ENCODE peak calls at places on chromosomes 4 and X, in seven cellular contexts. Z, A, W, T, L, R and C are unnamed samples.
A peak's percentile ranks its signal among the peaks of the same experiment; 100 is the strongest.

GRCh38 chrX:46791927-46792825 is 33.3 kb upstream of the SLC9A7 start:
- DNase-seq in A (peak; percentile 86), T (no peak), Z (peak; percentile 92), L (peak; percentile 52), R (no peak), W (no peak), C (peak; percentile 73)

GRCh38 chr4:38075370-38076152 is 115.4 kb downstream of the PTTG2 start:
- DNase-seq in R (peak; percentile 56), A (peak; percentile 71), W (no peak), L (no peak), Z (peak; percentile 43), T (no peak), C (no peak)

GRCh38 chr4:90148574-90149170 is 21.5 kb downstream of the CCSER1 start:
- DNase-seq in W (no peak), Z (no peak), R (no peak), A (no peak), T (no peak), L (no peak), C (no peak)

GRCh38 chr4:165312506-165312905 is 15.0 kb upstream of the MSMO1 start:
- DNase-seq in W (no peak), A (peak; percentile 48), T (no peak), Z (peak; percentile 81), R (no peak), L (no peak), C (no peak)

GRCh38 chrX:1894656-1895055 is 279.8 kb downstream of the ASMT start:
- DNase-seq in A (no peak), L (no peak), W (no peak), R (no peak), T (no peak), Z (no peak), C (no peak)

GRCh38 chr4:105352826-105353225 is 121.0 kb downstream of the PPA2 start:
- DNase-seq in Z (peak; percentile 56), L (no peak), T (no peak), W (no peak), R (no peak), A (peak; percentile 38), C (peak; percentile 11)

GRCh38 chr4:107902715-107903114 is 28.6 kb upstream of the CYP2U1 start:
- DNase-seq in L (no peak), R (no peak), W (no peak), T (no peak), Z (no peak), A (no peak), C (no peak)

GRCh38 chr4:166594326-166594946 is 639.9 kb downstream of the SPOCK3 start:
- DNase-seq in W (peak; percentile 23), R (peak; percentile 4), A (peak; percentile 43), Z (no peak), L (peak; percentile 69), T (peak; percentile 47), C (peak; percentile 70)

GRCh38 chr4:174177536-174177935 is 105.9 kb downstream of the FBXO8 start:
- DNase-seq in W (no peak), R (no peak), A (peak; percentile 55), T (no peak), L (no peak), Z (no peak), C (no peak)

GRCh38 chrX:129512409-129512808 is 10.9 kb downstream of the SMARCA1 start:
- DNase-seq in T (no peak), W (no peak), R (no peak), Z (no peak), L (no peak), A (no peak), C (no peak)

GRCh38 chr4:101806914-101807313 is 16.4 kb downstream of the BANK1 start:
- DNase-seq in Z (no peak), W (no peak), L (no peak), A (peak; percentile 12), T (no peak), R (no peak), C (no peak)

GRCh38 chr4:167715176-167715575 is 377.2 kb upstream of the ANXA10 start:
- DNase-seq in L (no peak), A (no peak), R (no peak), W (no peak), Z (no peak), T (no peak), C (no peak)

GRCh38 chr4:46946914-46947313 is 37.9 kb upstream of the COX7B2 start:
- DNase-seq in R (peak; percentile 85), L (no peak), T (no peak), W (no peak), A (peak; percentile 86), Z (peak; percentile 29), C (peak; percentile 27)

GRCh38 chr4:98522603-98523395 is 135.6 kb downstream of the TSPAN5 start:
- DNase-seq in R (no peak), Z (peak; percentile 92), W (no peak), T (peak; percentile 42), A (peak; percentile 92), L (no peak), C (no peak)

GRCh38 chr4:15104825-15105224 is 102.5 kb downstream of the CPEB2 start:
- DNase-seq in A (peak; percentile 4), W (no peak), Z (peak; percentile 67), L (no peak), T (no peak), R (no peak), C (no peak)

GRCh38 chr4:145352438-145353145 is 129.1 kb upstream of the SMAD1 start:
- DNase-seq in W (no peak), R (no peak), L (no peak), T (no peak), A (no peak), Z (no peak), C (no peak)

GRCh38 chrX:53039239-53039638 is 9.3 kb upstream of the GPR173 start:
- DNase-seq in T (no peak), W (no peak), L (no peak), A (no peak), Z (no peak), R (no peak), C (no peak)

GRCh38 chrX:12137982-12138365 is 299 bp upstream of the FRMPD4 start:
- DNase-seq in L (peak; percentile 31), R (no peak), W (no peak), T (no peak), A (no peak), Z (no peak), C (no peak)

GRCh38 chr4:82745173-82745842 is 53.3 kb downstream of the SCD5 start:
- DNase-seq in Z (peak; percentile 77), W (no peak), R (peak; percentile 96), A (peak; percentile 33), T (peak; percentile 14), L (no peak), C (peak; percentile 74)

GRCh38 chr4:82744284-82744963 is 54.2 kb downstream of the SCD5 start:
- DNase-seq in R (peak; percentile 95), W (no peak), Z (no peak), L (no peak), T (no peak), A (no peak), C (peak; percentile 62)

GRCh38 chr4:82739292-82740190 is 59.1 kb downstream of the SCD5 start:
- DNase-seq in R (peak; percentile 87), A (peak; percentile 64), W (peak; percentile 61), Z (peak; percentile 40), T (peak; percentile 53), L (peak; percentile 90), C (peak; percentile 84)

GRCh38 chr4:82737354-82737753 is 61.2 kb downstream of the SCD5 start:
- DNase-seq in A (no peak), Z (no peak), W (no peak), T (no peak), L (no peak), R (no peak), C (no peak)

GRCh38 chr4:82741188-82741587 is 57.4 kb downstream of the SCD5 start:
- DNase-seq in T (no peak), Z (no peak), L (no peak), A (no peak), W (no peak), R (no peak), C (no peak)
- H2BK120ac ChIP-seq in T (no peak overlapping the region), Z (no peak overlapping the region), L (no peak overlapping the region), A (no peak overlapping the region), W (no peak overlapping the region), R (no peak overlapping the region), C (no peak overlapping the region)

GRCh38 chr4:142194905-142195304 is 558.5 kb downstream of the IL15 start:
- DNase-seq in R (no peak), T (no peak), A (no peak), L (no peak), Z (peak; percentile 16), W (no peak), C (no peak)
- H2BK120ac ChIP-seq in R (no peak overlapping the region), T (no peak overlapping the region), A (no peak overlapping the region), L (no peak overlapping the region), Z (no peak overlapping the region), W (no peak overlapping the region), C (no peak overlapping the region)

GRCh38 chrX:103624111-103624510 is 4.7 kb upstream of the TCEAL1 start:
- DNase-seq in W (no peak), T (no peak), A (no peak), L (no peak), R (no peak), Z (no peak), C (no peak)

GRCh38 chrX:103630171-103630511 is 1.4 kb downstream of the TCEAL1 start:
- DNase-seq in T (no peak), R (no peak), A (no peak), L (no peak), Z (no peak), W (no peak), C (no peak)

GRCh38 chrX:103628386-103629290 is at the start of gene TCEAL1:
- DNase-seq in W (no peak), Z (peak; percentile 27), L (peak; percentile 83), T (peak; percentile 20), A (peak; percentile 63), R (peak; percentile 27), C (peak; percentile 54)

GRCh38 chrX:103629295-103630170 is 758 bp downstream of the TCEAL1 start:
- DNase-seq in W (no peak), A (peak; percentile 76), Z (peak; percentile 67), T (peak; percentile 51), L (peak; percentile 90), R (no peak), C (peak; percentile 88)

GRCh38 chrX:103626855-103627254 is 1.9 kb upstream of the TCEAL1 start:
- DNase-seq in L (no peak), T (no peak), W (no peak), Z (peak; percentile 55), A (peak; percentile 25), R (no peak), C (no peak)
- H2BK120ac ChIP-seq in L (no peak overlapping the region), T (no peak overlapping the region), W (no peak overlapping the region), Z (no peak overlapping the region), A (no peak overlapping the region), R (no peak overlapping the region), C (no peak overlapping the region)

GRCh38 chr4:140875751-140876389 is 119.7 kb upstream of the TBC1D9 start:
- DNase-seq in W (no peak), R (no peak), Z (no peak), L (no peak), A (no peak), T (no peak), C (no peak)

GRCh38 chr4:140867338-140867737 is 111.2 kb upstream of the TBC1D9 start:
- DNase-seq in T (no peak), A (no peak), W (no peak), R (no peak), Z (no peak), L (no peak), C (no peak)

GRCh38 chr4:140866492-140867005 is 110.4 kb upstream of the TBC1D9 start:
- DNase-seq in A (no peak), L (no peak), W (no peak), T (peak; percentile 44), Z (no peak), R (no peak), C (no peak)

GRCh38 chr4:140870427-140870826 is 114.2 kb upstream of the TBC1D9 start:
- DNase-seq in Z (no peak), R (no peak), W (no peak), A (no peak), L (no peak), T (no peak), C (no peak)

GRCh38 chr4:140871368-140871767 is 115.2 kb upstream of the TBC1D9 start:
- DNase-seq in T (no peak), L (no peak), R (no peak), A (no peak), W (no peak), Z (no peak), C (no peak)
- H2BK120ac ChIP-seq in T (no peak overlapping the region), L (no peak overlapping the region), R (no peak overlapping the region), A (no peak overlapping the region), W (no peak overlapping the region), Z (no peak overlapping the region), C (no peak overlapping the region)